ENCODE peak calls at places on chromosomes 2 and 18, in four cellular contexts. B is GM12891, K is GM12878, V is K562. J is an unnamed sample.

GRCh38 chr2:224311226-224311625 is 90.7 kb downstream of the FAM124B start:
- DNase-seq in B (no peak), K (no peak), V (no peak), J (no peak)

GRCh38 chr2:99975386-99975785 is 167.0 kb downstream of the AFF3 start:
- DNase-seq in B (no peak), K (no peak), V (no peak), J (no peak)

GRCh38 chr2:225737556-225737955 is 338.0 kb downstream of the NYAP2 start:
- DNase-seq in B (no peak), K (no peak), V (no peak), J (no peak)

GRCh38 chr18:36405611-36406010 is 108.1 kb downstream of the FHOD3 start:
- DNase-seq in B (no peak), K (no peak), V (no peak), J (no peak)

GRCh38 chr2:176599796-176600485 is 330.7 kb downstream of the MTX2 start:
- DNase-seq in B (no peak), K (no peak), V (no peak), J (no peak)

GRCh38 chr2:138727956-138728355 is 52.2 kb downstream of the NXPH2 start:
- DNase-seq in B (no peak), K (no peak), V (no peak), J (no peak)

GRCh38 chr18:23191952-23192662 is 56.8 kb downstream of the CABLES1 start:
- DNase-seq in B (no peak), K (no peak), V (no peak), J (no peak)

GRCh38 chr2:212683346-212683745 is 144.7 kb upstream of the ERBB4 start:
- DNase-seq in B (no peak), K (no peak), V (no peak), J (no peak)

GRCh38 chr2:158207354-158207753 is 105.7 kb downstream of the UPP2 start:
- DNase-seq in B (no peak), K (no peak), V (no peak), J (no peak)

DNA sequence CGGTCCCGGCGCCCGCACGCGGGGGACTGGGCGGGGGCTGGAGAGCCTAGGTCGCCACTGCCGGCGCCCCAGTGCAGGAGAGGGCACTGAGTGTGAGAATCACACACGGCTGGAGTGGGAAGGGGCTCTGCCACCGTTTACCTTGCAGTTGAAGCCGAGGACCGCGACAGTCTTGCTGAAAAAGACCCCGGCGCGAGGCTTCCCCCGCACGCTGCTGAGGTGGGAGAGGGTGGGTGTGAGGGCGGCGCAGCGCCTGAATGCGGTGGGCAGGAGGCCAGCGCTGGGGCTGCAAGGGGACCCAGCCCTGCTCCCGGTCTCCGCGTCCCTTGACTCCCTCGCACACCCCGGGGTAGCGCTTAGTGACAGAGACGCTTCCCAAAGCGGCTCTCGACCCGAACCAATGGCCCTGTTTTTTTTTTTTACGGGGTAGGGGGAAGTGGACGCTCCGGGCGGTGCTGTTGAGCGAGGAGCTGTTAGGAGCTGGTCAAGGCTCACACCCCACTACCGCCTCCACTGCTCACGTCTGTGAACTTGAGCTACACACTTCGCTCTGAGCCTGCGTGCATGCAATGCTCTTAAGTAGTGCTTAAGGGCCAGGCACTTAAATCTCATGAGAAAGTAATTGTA is 794 bp downstream of the NOTO start:
- DNase-seq in B (no peak), K (no peak), V (no peak), J (peak; percentile 4)
- TF ChIP-seq SPI1 in B (no peak), K (no peak), V (no peak), J (no peak)

GRCh38 chr2:232162191-232162590 is 200.7 kb downstream of the DIS3L2 start:
- DNase-seq in B (no peak), K (no peak), V (no peak), J (no peak)
- TF ChIP-seq SPI1 in B (no peak), K (no peak), V (no peak), J (no peak)

GRCh38 chr18:2780750-2781149 is 66.1 kb upstream of the EMILIN2 start:
- DNase-seq in B (no peak), K (no peak), V (no peak), J (no peak)
- TF ChIP-seq SPI1 in B (no peak), K (no peak), V (no peak), J (no peak)

DNA sequence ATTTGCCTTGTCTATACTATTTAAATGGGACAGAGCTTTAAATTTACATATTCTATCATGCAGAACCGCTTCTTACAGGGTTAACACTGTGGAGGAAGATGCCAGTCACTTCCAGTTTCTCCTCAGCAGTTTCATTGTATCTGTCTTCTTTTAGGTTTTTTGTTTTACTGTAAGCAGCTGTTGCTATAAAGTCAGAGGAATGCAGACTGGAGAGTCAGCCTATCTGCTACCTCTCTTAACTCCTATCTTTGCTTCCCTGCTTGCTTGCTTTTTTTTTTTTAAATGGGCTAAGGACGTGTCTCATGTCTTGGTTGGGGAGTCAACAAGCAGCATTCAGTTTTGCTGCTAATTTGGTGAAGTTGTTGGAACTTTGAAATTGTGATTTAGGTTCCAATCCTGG is 8.9 kb downstream of the EPC2 start:
- DNase-seq in B (no peak), K (peak; percentile 40), V (no peak), J (no peak)
- TF ChIP-seq SPI1 in B (no peak), K (no peak), V (no peak), J (no peak)

DNA sequence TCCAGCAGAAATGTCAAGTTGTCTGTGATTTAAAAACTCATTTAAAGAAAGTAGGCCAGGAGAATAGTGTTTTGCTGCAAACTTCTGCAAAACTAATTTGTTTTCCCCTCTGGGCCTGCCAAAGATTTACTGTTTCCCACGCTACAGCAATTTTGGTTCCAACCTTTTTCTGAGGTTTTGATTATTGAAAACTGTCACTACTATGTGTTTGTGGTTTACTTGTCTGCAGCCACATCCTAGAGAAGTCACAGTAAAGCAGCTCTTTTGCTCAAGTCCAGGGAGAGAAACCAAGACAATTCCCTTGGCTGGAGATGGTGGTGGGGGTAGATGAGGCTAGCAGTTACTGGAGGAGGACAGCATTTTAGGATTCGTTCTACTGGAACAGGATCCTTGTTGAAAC is 12.8 kb downstream of the IL1R2 start:
- DNase-seq in B (no peak), K (no peak), V (no peak), J (no peak)
- TF ChIP-seq SPI1 in B (no peak), K (no peak), V (no peak), J (no peak)

DNA sequence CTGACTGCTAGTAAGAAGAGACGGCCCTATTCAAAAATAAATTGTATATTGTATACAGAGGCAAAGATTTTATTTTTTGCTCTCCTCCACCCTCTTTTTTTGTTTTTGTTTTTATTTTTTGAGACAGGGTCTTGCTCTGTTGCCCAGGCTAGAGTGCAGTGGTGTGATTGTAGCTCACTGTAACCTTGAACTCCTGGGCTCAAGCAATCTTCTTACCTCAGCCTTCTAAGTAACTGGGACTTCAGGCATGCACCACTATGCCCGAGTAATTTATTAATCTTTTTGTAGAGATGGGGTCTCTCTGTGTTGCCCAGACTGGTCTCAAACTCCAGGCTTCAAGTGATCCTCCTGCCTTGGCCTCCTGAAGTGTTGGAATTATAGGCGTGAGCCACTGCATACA is 87.6 kb downstream of the ZNF532 start:
- DNase-seq in B (no peak), K (no peak), V (no peak), J (no peak)
- TF ChIP-seq SPI1 in B (no peak), K (no peak), V (no peak), J (no peak)

GRCh38 chr18:34631567-34631966 is 78.5 kb upstream of the DTNA start:
- DNase-seq in B (no peak), K (no peak), V (no peak), J (no peak)

GRCh38 chr18:34624551-34624950 is 85.5 kb upstream of the DTNA start:
- DNase-seq in B (no peak), K (no peak), V (no peak), J (no peak)

GRCh38 chr18:34631071-34631470 is 79.0 kb upstream of the DTNA start:
- DNase-seq in B (no peak), K (no peak), V (no peak), J (no peak)

GRCh38 chr18:34627138-34627920 is 82.8 kb upstream of the DTNA start:
- DNase-seq in B (no peak), K (no peak), V (no peak), J (no peak)

DNA sequence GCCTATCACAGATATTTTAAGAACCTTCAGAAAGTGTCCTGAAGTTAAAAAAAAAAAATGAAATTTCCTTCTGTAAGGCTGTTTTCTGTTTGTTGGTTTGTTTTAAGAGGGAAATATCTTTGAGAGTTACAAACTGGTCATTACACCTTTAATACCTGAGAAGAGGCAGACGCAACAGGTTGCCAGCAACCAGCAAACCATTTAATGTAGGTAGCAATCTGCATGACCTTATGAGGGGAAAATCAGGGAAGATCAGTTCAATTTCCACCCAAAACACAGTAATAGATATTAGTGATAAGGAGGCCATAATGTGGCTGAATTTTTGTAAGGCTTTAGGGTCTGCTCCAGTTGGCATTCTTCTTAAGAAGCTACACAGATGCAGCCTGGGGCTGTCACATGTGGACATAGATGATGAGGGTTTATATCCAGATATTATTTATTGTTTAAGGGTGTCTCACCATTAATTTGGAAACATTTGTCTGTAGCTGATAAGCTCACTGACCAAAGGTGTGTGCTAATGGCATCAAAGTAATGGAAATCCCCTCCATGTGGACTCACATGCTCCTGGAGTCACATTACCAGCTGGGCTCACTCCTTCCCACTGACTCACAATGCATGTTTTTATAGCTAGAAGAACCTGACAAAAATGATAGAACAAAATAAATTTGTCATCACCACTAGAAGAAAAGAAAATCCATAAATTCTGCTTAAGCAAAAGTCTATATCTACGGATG is 83.5 kb upstream of the DTNA start:
- DNase-seq in B (no peak), K (no peak), V (no peak), J (no peak)
- TF ChIP-seq SPI1 in B (no peak), K (no peak), V (no peak), J (no peak)

GRCh38 chr18:31217038-31217437 is 54.4 kb upstream of the DSC1 start:
- DNase-seq in B (no peak), K (no peak), V (no peak), J (no peak)
- TF ChIP-seq SPI1 in B (no peak), K (no peak), V (no peak), J (no peak)

DNA sequence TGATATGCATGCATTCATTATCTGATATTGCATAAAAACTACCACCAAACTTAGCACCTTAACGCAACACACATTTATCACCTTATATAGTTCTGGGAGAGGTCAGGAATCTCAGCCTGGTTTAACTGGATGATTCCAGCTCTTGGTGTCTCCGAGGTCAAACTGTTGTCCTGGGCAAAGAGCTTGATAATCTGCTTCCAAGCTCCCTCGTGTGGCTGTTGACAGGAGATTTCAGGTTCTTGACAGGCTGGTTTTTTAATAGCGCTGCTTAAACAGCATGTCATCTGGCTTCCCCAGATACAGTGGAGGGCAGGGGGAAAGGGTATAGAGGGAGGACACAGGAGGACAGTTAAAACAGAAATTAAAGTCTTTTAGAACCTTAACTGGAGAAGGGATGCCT is 785.0 kb downstream of the CNTNAP5 start:
- DNase-seq in B (no peak), K (no peak), V (no peak), J (no peak)
- TF ChIP-seq SPI1 in B (no peak), K (no peak), V (no peak), J (no peak)

J was measured in HL-60.